ENCODE peak calls at places on chromosomes 6 and 20, in eight cellular contexts. K is cortex of kidney; E is osteocyte; F is EL; O is sciatic nerve; G is putamen; W is AG04450; P is stimulated activated CD4-positive, alpha-beta T cell treated with anti-CD3 and anti-CD28 coated beads, Interleukin-1b, Interleukin-23, amount 100 ng/mL, for 1 hour. V is an unnamed sample.

GRCh38 chr6:126308367-126308766 is 31.5 kb upstream of the CENPW start:
- DNase-seq in K (no peak), E (no peak), F (no peak), O (no peak), G (no peak), W (no peak), P (no peak), V (no peak)

GRCh38 chr6:10256113-10256690 is 158.7 kb downstream of the TFAP2A start:
- DNase-seq in K (no peak), E (no peak), F (no peak), O (no peak), G (no peak), W (no peak), P (no peak), V (no peak)

GRCh38 chr6:43273707-43274106 is 24.4 kb upstream of the SLC22A7 start:
- DNase-seq in K (no peak), E (no peak), F (no peak), O (no peak), G (no peak), W (no peak), P (no peak), V (no peak)

GRCh38 chr6:113211185-113211584 is 646.0 kb upstream of the MARCKS start:
- DNase-seq in K (no peak), E (no peak), F (no peak), O (no peak), G (no peak), W (no peak), P (no peak), V (no peak)

GRCh38 chr6:122428781-122429180 is 29.3 kb downstream of the HSF2 start:
- DNase-seq in K (no peak), E (no peak), F (peak), O (no peak), G (no peak), W (no peak), P (no peak), V (no peak)

GRCh38 chr20:61279621-61280150 is 27.6 kb downstream of the CDH4 start:
- DNase-seq in K (no peak), E (no peak), F (no peak), O (no peak), G (no peak), W (no peak), P (no peak), V (no peak)

GRCh38 chr20:62938105-62938888 is at the start of gene GID8:
- DNase-seq in K (no peak), E (no peak), F (peak), O (peak), G (no peak), W (no peak), P (no peak), V (no peak)

GRCh38 chr6:11188161-11188915 is 44.1 kb downstream of the NEDD9 start:
- DNase-seq in K (no peak), E (peak), F (peak), O (no peak), G (no peak), W (no peak), P (no peak), V (no peak)

GRCh38 chr20:45039470-45039811 is 61.5 kb downstream of the KCNS1 start:
- DNase-seq in K (no peak), E (no peak), F (no peak), O (no peak), G (no peak), W (no peak), P (no peak), V (no peak)

GRCh38 chr6:84762941-84763396 is 1.4 kb downstream of the TBX18 start:
- DNase-seq in K (no peak), E (no peak), F (no peak), O (peak), G (no peak), W (no peak), P (no peak), V (no peak)

GRCh38 chr20:41046716-41047115 is 18.1 kb downstream of the TOP1 start:
- DNase-seq in K (no peak), E (no peak), F (peak), O (no peak), G (no peak), W (no peak), P (no peak), V (no peak)

GRCh38 chr6:120826253-120826652 is 508.0 kb downstream of the TBC1D32 start:
- DNase-seq in K (no peak), E (no peak), F (no peak), O (no peak), G (no peak), W (no peak), P (no peak), V (no peak)

GRCh38 chr6:168219167-168219566 is 100.4 kb downstream of the DACT2 start:
- DNase-seq in K (no peak), E (no peak), F (no peak), O (no peak), G (no peak), W (no peak), P (no peak), V (no peak)

GRCh38 chr6:1129141-1129540 is 182.8 kb upstream of the FOXQ1 start:
- DNase-seq in K (no peak), E (no peak), F (no peak), O (no peak), G (no peak), W (no peak), P (no peak), V (no peak)

V was measured in NCI-H2107.